ENCODE peak calls at places on chromosome 11, in nine cellular contexts. W is heart left ventricle, R is brain microvascular endothelial cell, O is thoracic aorta, C is adrenal gland, D is kidney, G is fibroblast of lung, Y is choroid plexus epithelial cell, A is heart right ventricle. J is an unnamed sample.
A peak's percentile ranks its signal among the peaks of the same experiment; 100 is the strongest.

GRCh38 chr11:132278801-132279574 is 908.6 kb downstream of the NTM start:
- DNase-seq in W (no peak), R (peak; percentile 69), O (no peak), C (no peak), D (no peak), G (peak; percentile 42), Y (peak; percentile 69), A (no peak), J (peak; percentile 72)

GRCh38 chr11:115919341-115920086 is 415.3 kb upstream of the CADM1 start:
- DNase-seq in W (no peak), R (no peak), O (no peak), C (no peak), D (peak; percentile 63), G (peak; percentile 72), Y (no peak), A (no peak), J (peak; percentile 79)

GRCh38 chr11:120432056-120433018 is 79.2 kb upstream of the GRIK4 start:
- DNase-seq in W (no peak), R (peak; percentile 99), O (peak; percentile 51), C (peak; percentile 77), D (no peak), G (peak; percentile 99), Y (peak; percentile 98), A (no peak), J (peak; percentile 100)

GRCh38 chr11:63536669-63537292 is at the start of gene PLAAT4:
- DNase-seq in W (peak; percentile 39), R (peak; percentile 53), O (no peak), C (peak; percentile 42), D (no peak), G (peak; percentile 73), Y (peak; percentile 88), A (peak; percentile 21), J (peak; percentile 58)

GRCh38 chr11:130999992-131000770 is 83.9 kb upstream of the SNX19 start:
- DNase-seq in W (no peak), R (peak; percentile 97), O (no peak), C (no peak), D (no peak), G (peak; percentile 97), Y (peak; percentile 86), A (no peak), J (peak; percentile 98)

GRCh38 chr11:70661763-70662501 is 263.6 kb downstream of the CTTN start:
- DNase-seq in W (peak; percentile 32), R (no peak), O (no peak), C (no peak), D (no peak), G (no peak), Y (no peak), A (no peak), J (peak; percentile 43)

GRCh38 chr11:66852466-66853241 is 4.2 kb upstream of the LRFN4 start:
- DNase-seq in W (no peak), R (no peak), O (no peak), C (no peak), D (peak; percentile 72), G (no peak), Y (no peak), A (no peak), J (no peak)

GRCh38 chr11:88284306-88285057 is 53.1 kb downstream of the CTSC start:
- DNase-seq in W (no peak), R (no peak), O (no peak), C (no peak), D (no peak), G (peak; percentile 19), Y (peak; percentile 68), A (no peak), J (peak; percentile 19)

GRCh38 chr11:32433249-32434115 is 1.9 kb downstream of the WT1 start:
- DNase-seq in W (no peak), R (no peak), O (no peak), C (no peak), D (no peak), G (no peak), Y (no peak), A (no peak), J (no peak)

GRCh38 chr11:125638315-125638714 is 13.4 kb downstream of the CHEK1 start:
- DNase-seq in W (no peak), R (no peak), O (no peak), C (no peak), D (no peak), G (no peak), Y (no peak), A (no peak), J (no peak)

GRCh38 chr11:62931501-62932278 is 10.5 kb upstream of the CHRM1 start:
- DNase-seq in W (no peak), R (no peak), O (no peak), C (peak; percentile 25), D (no peak), G (no peak), Y (no peak), A (no peak), J (no peak)

GRCh38 chr11:112369374-112369773 is 108.7 kb upstream of the PLET1 start:
- DNase-seq in W (no peak), R (no peak), O (no peak), C (no peak), D (no peak), G (no peak), Y (no peak), A (no peak), J (no peak)

GRCh38 chr11:18522388-18522787 is 4.4 kb downstream of the TSG101 start:
- DNase-seq in W (no peak), R (no peak), O (no peak), C (no peak), D (no peak), G (no peak), Y (peak; percentile 14), A (no peak), J (no peak)

GRCh38 chr11:76334826-76335389 is 46.0 kb downstream of the THAP12 start:
- DNase-seq in W (no peak), R (no peak), O (no peak), C (no peak), D (no peak), G (no peak), Y (no peak), A (no peak), J (no peak)

GRCh38 chr11:69308531-69308930 is 14.6 kb downstream of the MYEOV start:
- DNase-seq in W (no peak), R (no peak), O (no peak), C (no peak), D (no peak), G (no peak), Y (no peak), A (no peak), J (no peak)

GRCh38 chr11:19441752-19442553 is 201.2 kb upstream of the E2F8 start:
- DNase-seq in W (no peak), R (peak; percentile 97), O (peak; percentile 13), C (peak; percentile 53), D (peak; percentile 66), G (peak; percentile 93), Y (peak; percentile 98), A (peak; percentile 31), J (peak; percentile 98)

GRCh38 chr11:3128356-3129180 is 36.5 kb downstream of the OSBPL5 start:
- DNase-seq in W (peak; percentile 18), R (no peak), O (no peak), C (no peak), D (peak; percentile 60), G (no peak), Y (no peak), A (peak; percentile 13), J (no peak)

GRCh38 chr11:4156571-4156970 is 62.0 kb downstream of the RRM1 start:
- DNase-seq in W (no peak), R (no peak), O (no peak), C (no peak), D (no peak), G (no peak), Y (no peak), A (no peak), J (no peak)
- TF ChIP-seq CTCF in W (no peak), R (no peak), O (no peak), C (no peak), D (no peak), G (no peak), Y (no peak), A (no peak), J (no peak)

GRCh38 chr11:45182902-45183301 is 36.5 kb downstream of the PRDM11 start:
- DNase-seq in W (no peak), R (peak; percentile 20), O (no peak), C (peak; percentile 38), D (no peak), G (peak; percentile 39), Y (peak; percentile 49), A (no peak), J (peak; percentile 19)
- TF ChIP-seq CTCF in W (peak; percentile 66), R (peak; percentile 78), O (peak; percentile 56), C (peak; percentile 50), D (peak; percentile 46), G (peak; percentile 52), Y (peak; percentile 75), A (peak; percentile 63), J (peak; percentile 43)

GRCh38 chr11:65743928-65744698 is 23.5 kb upstream of the RNASEH2C start:
- DNase-seq in W (peak; percentile 37), R (no peak), O (no peak), C (peak; percentile 27), D (no peak), G (peak; percentile 25), Y (peak; percentile 47), A (peak; percentile 29), J (no peak)
- TF ChIP-seq CTCF in W (peak; percentile 45), R (peak; percentile 49), O (no peak), C (peak; percentile 31), D (no peak), G (peak; percentile 37), Y (peak; percentile 55), A (peak; percentile 32), J (peak; percentile 33)

DNA sequence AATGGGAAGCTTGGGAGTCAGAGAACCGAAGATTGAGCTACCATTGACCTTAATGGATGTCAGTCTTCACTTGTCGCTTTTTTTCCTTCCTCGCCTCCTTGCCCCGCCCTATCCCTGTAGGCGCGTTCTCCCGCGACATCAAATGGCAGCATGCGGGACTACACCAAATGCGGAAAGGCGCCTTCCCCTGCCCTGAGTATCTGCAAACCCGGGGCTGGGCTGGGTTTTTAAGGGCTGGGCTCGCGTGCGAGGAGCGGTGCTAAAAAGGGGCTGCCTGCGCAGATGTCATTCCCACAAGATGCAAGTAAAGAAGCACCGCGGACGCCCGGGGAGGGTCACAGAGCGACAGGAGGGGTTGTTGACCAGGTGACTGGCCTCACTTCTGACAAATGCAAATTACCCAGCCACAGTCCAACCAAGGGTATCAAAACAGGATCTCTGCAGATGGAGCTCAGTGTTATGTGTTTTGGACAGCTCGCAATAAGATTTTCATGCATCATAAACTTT is 4.7 kb upstream of the FAM111B start:
- DNase-seq in W (peak; percentile 41), R (peak; percentile 35), O (peak; percentile 5), C (peak; percentile 55), D (peak; percentile 71), G (peak; percentile 36), Y (peak; percentile 51), A (peak; percentile 31), J (peak; percentile 13)
- TF ChIP-seq CTCF in W (peak; percentile 28), R (peak; percentile 59), O (peak; percentile 20), C (peak; percentile 34), D (no peak), G (peak; percentile 48), Y (peak; percentile 49), A (peak; percentile 25), J (peak; percentile 27)

GRCh38 chr11:706957-707816 is 1.2 kb downstream of the EPS8L2 start:
- DNase-seq in W (no peak), R (no peak), O (no peak), C (peak; percentile 60), D (peak; percentile 87), G (peak; percentile 70), Y (peak; percentile 17), A (no peak), J (no peak)
- TF ChIP-seq CTCF in W (no peak), R (peak; percentile 19), O (peak; percentile 27), C (no peak), D (no peak), G (no peak), Y (no peak), A (no peak), J (no peak)

GRCh38 chr11:46294365-46295309 is 17.2 kb downstream of the CREB3L1 start:
- DNase-seq in W (no peak), R (peak; percentile 90), O (no peak), C (peak; percentile 78), D (peak; percentile 77), G (peak; percentile 93), Y (peak; percentile 67), A (no peak), J (peak; percentile 97)
- TF ChIP-seq CTCF in W (no peak), R (no peak), O (no peak), C (no peak), D (no peak), G (no peak), Y (no peak), A (no peak), J (no peak)